ENCODE peak calls at places on chromosomes 13 and 19, in five cellular contexts. One of them, this sample, is unnamed.

GRCh38 chr19:31518216-31518615 is 169.0 kb upstream of the TSHZ3 start:
- DNase-seq in endothelial cell of umbilical vein: no peak
- DNase-seq in K562: no peak
- DNase-seq in A549: no peak
- DNase-seq in HepG2: no peak
- DNase-seq in this sample: no peak

GRCh38 chr19:43624933-43625332 is 5.5 kb upstream of the ZNF428 start:
- DNase-seq in A549: no peak
- DNase-seq in endothelial cell of umbilical vein: no peak
- DNase-seq in HepG2: no peak
- DNase-seq in K562: peak; percentile 87
- DNase-seq in this sample: peak; percentile 65

GRCh38 chr13:49627831-49628652 is at the start of gene ARL11:
- DNase-seq in endothelial cell of umbilical vein: no peak
- DNase-seq in HepG2: no peak
- DNase-seq in K562: peak; percentile 47
- DNase-seq in A549: no peak
- DNase-seq in this sample: peak; percentile 96

GRCh38 chr19:30078381-30078910 is 136.4 kb downstream of the URI1 start:
- DNase-seq in endothelial cell of umbilical vein: no peak
- DNase-seq in A549: no peak
- DNase-seq in HepG2: no peak
- DNase-seq in K562: no peak
- DNase-seq in this sample: no peak

GRCh38 chr19:35040826-35041547 is 534 bp upstream of the HPN start:
- DNase-seq in A549: no peak
- DNase-seq in HepG2: peak; percentile 96
- DNase-seq in K562: peak; percentile 84
- DNase-seq in endothelial cell of umbilical vein: peak; percentile 62
- DNase-seq in this sample: no peak

GRCh38 chr13:97238883-97239282 is 16.8 kb downstream of the MBNL2 start:
- DNase-seq in A549: no peak
- DNase-seq in K562: no peak
- DNase-seq in HepG2: no peak
- DNase-seq in endothelial cell of umbilical vein: no peak
- DNase-seq in this sample: no peak

GRCh38 chr13:110617326-110618072 is 2.2 kb downstream of the NAXD start:
- DNase-seq in endothelial cell of umbilical vein: peak; percentile 88
- DNase-seq in K562: peak; percentile 27
- DNase-seq in HepG2: peak; percentile 43
- DNase-seq in A549: no peak
- DNase-seq in this sample: no peak

GRCh38 chr13:109779074-109779473 is 7.3 kb downstream of the IRS2 start:
- DNase-seq in A549: no peak
- DNase-seq in K562: no peak
- DNase-seq in endothelial cell of umbilical vein: no peak
- DNase-seq in HepG2: no peak
- DNase-seq in this sample: peak; percentile 71

GRCh38 chr13:75480691-75481175 is 1.2 kb downstream of the TBC1D4 start:
- DNase-seq in K562: peak; percentile 7
- DNase-seq in endothelial cell of umbilical vein: peak; percentile 55
- DNase-seq in A549: peak; percentile 5
- DNase-seq in HepG2: peak; percentile 53
- DNase-seq in this sample: peak; percentile 54

GRCh38 chr13:112931028-112931934 is 37.7 kb upstream of the MCF2L start:
- DNase-seq in endothelial cell of umbilical vein: peak; percentile 10
- DNase-seq in A549: peak; percentile 50
- DNase-seq in K562: peak; percentile 45
- DNase-seq in HepG2: peak; percentile 59
- DNase-seq in this sample: peak; percentile 43

GRCh38 chr13:44401577-44401976 is 28.0 kb downstream of the SERP2 start:
- DNase-seq in K562: no peak
- DNase-seq in A549: no peak
- DNase-seq in endothelial cell of umbilical vein: no peak
- DNase-seq in HepG2: no peak
- DNase-seq in this sample: no peak

GRCh38 chr19:33740811-33741396 is 55.8 kb upstream of the KCTD15 start:
- DNase-seq in A549: peak; percentile 54
- DNase-seq in endothelial cell of umbilical vein: peak; percentile 29
- DNase-seq in HepG2: peak; percentile 31
- DNase-seq in K562: peak; percentile 74
- DNase-seq in this sample: peak; percentile 38

GRCh38 chr13:87356314-87356713 is 314.9 kb upstream of the SLITRK5 start:
- DNase-seq in K562: no peak
- DNase-seq in HepG2: no peak
- DNase-seq in endothelial cell of umbilical vein: no peak
- DNase-seq in A549: no peak
- DNase-seq in this sample: no peak

GRCh38 chr13:43905435-43906031 is 25.8 kb downstream of the LACC1 start:
- DNase-seq in K562: peak; percentile 26
- DNase-seq in endothelial cell of umbilical vein: peak; percentile 68
- DNase-seq in A549: no peak
- DNase-seq in HepG2: peak; percentile 55
- DNase-seq in this sample: peak; percentile 68

GRCh38 chr13:59666504-59666903 is 497.2 kb downstream of the DIAPH3 start:
- DNase-seq in K562: no peak
- DNase-seq in endothelial cell of umbilical vein: peak; percentile 93
- DNase-seq in A549: no peak
- DNase-seq in HepG2: no peak
- DNase-seq in this sample: no peak

GRCh38 chr19:48418317-48419064 is 25.0 kb downstream of the GRIN2D start:
- DNase-seq in endothelial cell of umbilical vein: no peak
- DNase-seq in HepG2: no peak
- DNase-seq in K562: peak; percentile 46
- DNase-seq in A549: no peak
- DNase-seq in this sample: peak; percentile 86

GRCh38 chr13:86193281-86193680 is 394.1 kb upstream of the SLITRK6 start:
- DNase-seq in endothelial cell of umbilical vein: no peak
- DNase-seq in A549: no peak
- DNase-seq in K562: no peak
- DNase-seq in HepG2: no peak
- DNase-seq in this sample: peak; percentile 6

GRCh38 chr13:111204438-111205177 is 89.5 kb downstream of the ARHGEF7 start:
- DNase-seq in HepG2: peak; percentile 43
- DNase-seq in A549: no peak
- DNase-seq in K562: no peak
- DNase-seq in endothelial cell of umbilical vein: peak; percentile 41
- DNase-seq in this sample: peak; percentile 75

GRCh38 chr19:10553943-10554381 is 10.3 kb downstream of the ATG4D start:
- DNase-seq in endothelial cell of umbilical vein: no peak
- DNase-seq in HepG2: no peak
- DNase-seq in K562: no peak
- DNase-seq in A549: no peak
- DNase-seq in this sample: peak; percentile 36

GRCh38 chr19:8069116-8069973 is 16.8 kb downstream of the CCL25 start:
- DNase-seq in K562: peak; percentile 49
- DNase-seq in endothelial cell of umbilical vein: no peak
- DNase-seq in A549: no peak
- DNase-seq in HepG2: no peak
- DNase-seq in this sample: peak; percentile 72

GRCh38 chr13:113506025-113506685 is 15.6 kb upstream of the DCUN1D2 start:
- DNase-seq in A549: no peak
- DNase-seq in endothelial cell of umbilical vein: no peak
- DNase-seq in K562: peak; percentile 24
- DNase-seq in HepG2: no peak
- DNase-seq in this sample: peak; percentile 85

GRCh38 chr19:32406161-32407003 is 812 bp downstream of the DPY19L3 start:
- DNase-seq in A549: no peak
- DNase-seq in HepG2: no peak
- DNase-seq in K562: no peak
- DNase-seq in endothelial cell of umbilical vein: peak; percentile 23
- DNase-seq in this sample: no peak

GRCh38 chr13:113748862-113749451 is 10.1 kb upstream of the TMEM255B start:
- DNase-seq in HepG2: no peak
- DNase-seq in K562: no peak
- DNase-seq in endothelial cell of umbilical vein: no peak
- DNase-seq in A549: no peak
- DNase-seq in this sample: no peak

GRCh38 chr19:6234527-6234926 is 45.2 kb downstream of the MLLT1 start:
- DNase-seq in A549: no peak
- DNase-seq in endothelial cell of umbilical vein: no peak
- DNase-seq in HepG2: no peak
- DNase-seq in K562: no peak
- DNase-seq in this sample: no peak
- TF ChIP-seq MYC in A549: no peak
- TF ChIP-seq MYC in endothelial cell of umbilical vein: no peak
- TF ChIP-seq MYC in HepG2: no peak
- TF ChIP-seq MYC in K562: no peak
- TF ChIP-seq MYC in this sample: no peak

DNA sequence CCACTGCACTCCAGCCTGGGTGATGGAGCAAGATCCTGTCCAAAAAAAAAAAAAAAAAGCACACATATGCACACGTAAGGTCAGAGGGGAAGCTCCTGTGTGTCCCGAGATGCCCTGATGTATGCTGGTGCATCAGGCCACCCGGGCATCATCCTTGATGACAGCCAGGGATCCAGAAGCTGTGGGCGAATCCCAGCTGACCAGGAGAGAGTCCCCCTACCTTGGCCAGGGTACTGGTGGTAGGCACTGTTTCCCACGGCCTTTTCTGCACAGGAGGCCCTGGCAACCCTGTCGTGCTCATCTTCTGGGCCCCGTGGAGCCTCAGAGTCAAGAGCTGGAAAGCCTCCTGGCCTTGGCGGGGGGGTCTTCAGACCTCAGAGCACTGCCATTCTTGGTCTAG is 14.0 kb downstream of the MYDGF start:
- DNase-seq in K562: no peak
- DNase-seq in endothelial cell of umbilical vein: no peak
- DNase-seq in A549: no peak
- DNase-seq in HepG2: no peak
- DNase-seq in this sample: no peak
- TF ChIP-seq POLR2A in K562: peak; percentile 59
- TF ChIP-seq POLR2A in endothelial cell of umbilical vein: peak; percentile 73
- TF ChIP-seq POLR2A in A549: no peak
- TF ChIP-seq POLR2A in HepG2: no peak
- TF ChIP-seq POLR2A in this sample: no peak

GRCh38 chr19:16233836-16234551 is 36.3 kb downstream of the AP1M1 start:
- DNase-seq in K562: no peak
- DNase-seq in endothelial cell of umbilical vein: no peak
- DNase-seq in A549: no peak
- DNase-seq in HepG2: no peak
- DNase-seq in this sample: peak; percentile 27

GRCh38 chr19:16234552-16235445 is 37.1 kb downstream of the AP1M1 start:
- DNase-seq in K562: no peak
- DNase-seq in A549: no peak
- DNase-seq in HepG2: no peak
- DNase-seq in endothelial cell of umbilical vein: no peak
- DNase-seq in this sample: no peak

GRCh38 chr19:16232127-16232526 is 34.4 kb downstream of the AP1M1 start:
- DNase-seq in HepG2: no peak
- DNase-seq in endothelial cell of umbilical vein: no peak
- DNase-seq in K562: no peak
- DNase-seq in A549: no peak
- DNase-seq in this sample: no peak

GRCh38 chr19:16233081-16233776 is 35.5 kb downstream of the AP1M1 start:
- DNase-seq in endothelial cell of umbilical vein: no peak
- DNase-seq in K562: no peak
- DNase-seq in A549: no peak
- DNase-seq in HepG2: no peak
- DNase-seq in this sample: no peak

GRCh38 chr19:16232568-16232967 is 34.9 kb downstream of the AP1M1 start:
- DNase-seq in endothelial cell of umbilical vein: no peak
- DNase-seq in HepG2: no peak
- DNase-seq in K562: no peak
- DNase-seq in A549: no peak
- DNase-seq in this sample: no peak
- TF ChIP-seq MYC in endothelial cell of umbilical vein: no peak
- TF ChIP-seq MYC in HepG2: no peak
- TF ChIP-seq MYC in K562: no peak
- TF ChIP-seq MYC in A549: no peak
- TF ChIP-seq MYC in this sample: no peak

DNA sequence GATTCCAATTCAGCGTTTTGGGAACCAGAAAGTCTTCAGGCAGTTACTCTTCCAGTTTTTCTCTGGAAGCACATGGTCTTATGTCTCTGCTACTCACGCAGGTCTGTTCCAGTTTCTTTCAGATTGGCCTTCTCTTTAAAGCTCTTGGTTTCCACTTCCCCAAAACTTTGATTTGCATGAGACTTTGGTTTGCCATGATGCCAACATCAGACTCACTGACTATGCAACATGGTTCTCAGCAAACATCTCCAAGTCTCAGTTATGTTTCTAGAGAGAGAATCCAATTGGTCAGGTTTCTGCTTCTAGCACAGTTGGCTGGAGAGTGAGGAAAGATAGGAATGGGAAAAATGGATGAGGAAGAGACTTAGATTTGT is 3.1 kb downstream of the AKAP11 start:
- DNase-seq in endothelial cell of umbilical vein: no peak
- DNase-seq in HepG2: no peak
- DNase-seq in A549: no peak
- DNase-seq in K562: no peak
- DNase-seq in this sample: peak; percentile 47
- TF ChIP-seq POLR2A in endothelial cell of umbilical vein: no peak
- TF ChIP-seq POLR2A in HepG2: no peak
- TF ChIP-seq POLR2A in A549: no peak
- TF ChIP-seq POLR2A in K562: no peak
- TF ChIP-seq POLR2A in this sample: no peak

GRCh38 chr19:28898279-28898678 is 314.7 kb downstream of the UQCRFS1 start:
- DNase-seq in endothelial cell of umbilical vein: no peak
- DNase-seq in HepG2: no peak
- DNase-seq in A549: no peak
- DNase-seq in K562: no peak
- DNase-seq in this sample: no peak

DNA sequence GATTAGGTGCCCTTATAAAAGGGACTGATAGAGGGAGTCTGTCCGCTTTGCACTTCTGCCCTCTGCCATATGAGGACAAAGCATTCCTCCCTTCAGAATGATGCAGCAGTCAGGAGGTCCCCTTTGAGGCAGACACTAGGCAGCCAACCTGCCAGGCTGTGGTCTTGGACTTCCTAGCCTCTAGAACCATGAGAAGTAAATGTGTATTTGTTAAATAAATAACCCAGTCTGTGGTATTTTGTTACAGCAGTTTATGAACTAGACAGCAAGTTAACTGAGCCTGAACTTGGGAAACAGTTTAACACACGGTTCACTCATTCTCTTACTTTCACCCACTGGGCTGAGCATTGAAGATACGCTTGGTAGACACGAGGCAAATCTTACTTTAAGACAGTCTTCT is 313.2 kb downstream of the UQCRFS1 start:
- DNase-seq in endothelial cell of umbilical vein: no peak
- DNase-seq in HepG2: no peak
- DNase-seq in K562: no peak
- DNase-seq in A549: no peak
- DNase-seq in this sample: no peak
- TF ChIP-seq MYC in endothelial cell of umbilical vein: no peak
- TF ChIP-seq MYC in HepG2: no peak
- TF ChIP-seq MYC in K562: no peak
- TF ChIP-seq MYC in A549: no peak
- TF ChIP-seq MYC in this sample: no peak